ENCODE peak calls at places on chromosome 6, in ten cellular contexts. G is PC-9, X is stomach, L is HCT116, P is tibial artery, E is pancreas, H is PC-3, T is H1, I is colonic mucosa, Z is prostate gland. F is an unnamed sample.
A peak's percentile ranks its signal among the peaks of the same experiment; 100 is the strongest.

GRCh38 chr6:89970609-89971337 is 76.5 kb downstream of the GJA10 start:
- DNase-seq in T (no peak), G (peak; percentile 36), L (peak; percentile 16), P (no peak), H (peak; percentile 73), X (peak; percentile 29), E (peak; percentile 26), I (no peak), Z (peak; percentile 40), F (no peak)

GRCh38 chr6:42744351-42744890 is 1.5 kb downstream of the TBCC start:
- DNase-seq in L (no peak), P (no peak), H (peak; percentile 29), I (no peak), T (no peak), X (no peak), E (no peak), Z (no peak), G (no peak), F (peak; percentile 53)

GRCh38 chr6:16273266-16273665 is 34.9 kb downstream of the GMPR start:
- DNase-seq in T (no peak), Z (no peak), G (no peak), H (peak; percentile 11), I (no peak), X (no peak), P (no peak), E (no peak), L (no peak), F (no peak)

GRCh38 chr6:84762220-84762940 is 2.0 kb downstream of the TBX18 start:
- DNase-seq in H (no peak), L (no peak), T (no peak), G (no peak), I (no peak), X (no peak), P (peak; percentile 48), Z (no peak), E (no peak), F (no peak)

GRCh38 chr6:25027221-25027916 is 91.6 kb upstream of the RIPOR2 start:
- DNase-seq in P (no peak), X (peak; percentile 39), E (no peak), G (peak; percentile 51), L (no peak), Z (no peak), H (no peak), T (no peak), I (peak; percentile 29), F (peak; percentile 75)

GRCh38 chr6:105619971-105620741 is 217.3 kb upstream of the PREP start:
- DNase-seq in T (no peak), X (no peak), E (no peak), G (no peak), I (no peak), L (no peak), P (no peak), H (no peak), Z (no peak), F (no peak)

GRCh38 chr6:17957904-17958303 is 29.5 kb downstream of the KIF13A start:
- DNase-seq in L (no peak), T (no peak), X (no peak), H (no peak), Z (no peak), I (no peak), E (no peak), P (no peak), G (no peak), F (no peak)

GRCh38 chr6:167799033-167799933 is 27.4 kb upstream of the AFDN start:
- DNase-seq in L (no peak), H (no peak), G (peak; percentile 56), X (no peak), T (no peak), I (peak; percentile 19), E (no peak), Z (no peak), P (no peak), F (no peak)

DNA sequence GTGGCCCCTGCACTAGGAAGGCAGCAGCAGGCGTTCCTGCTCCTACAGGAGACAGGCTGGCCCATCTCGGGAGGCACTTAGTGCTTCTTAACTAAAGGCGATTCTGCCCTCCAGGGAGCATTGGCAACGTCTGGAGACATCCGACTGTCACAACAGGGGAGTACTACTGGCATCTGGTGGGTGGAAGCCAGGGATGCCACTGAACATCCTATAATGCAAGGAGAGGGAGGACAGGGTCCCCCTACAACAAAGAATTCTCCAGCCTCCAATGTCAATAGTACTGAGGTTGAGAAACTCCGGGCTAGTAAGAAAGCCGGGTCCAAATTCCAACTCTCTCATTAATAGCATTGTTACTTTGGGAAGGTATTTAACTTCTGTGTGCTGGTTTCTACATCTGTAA is 119.4 kb upstream of the ARMC2 start:
- DNase-seq in P (no peak), L (no peak), Z (no peak), I (no peak), H (no peak), X (no peak), E (no peak), T (no peak), G (no peak), F (no peak)
- TF ChIP-seq CTCF in P (no peak), L (no peak), Z (no peak), I (no peak), H (no peak), X (no peak), E (no peak), T (peak; percentile 22), G (no peak), F (no peak)

DNA sequence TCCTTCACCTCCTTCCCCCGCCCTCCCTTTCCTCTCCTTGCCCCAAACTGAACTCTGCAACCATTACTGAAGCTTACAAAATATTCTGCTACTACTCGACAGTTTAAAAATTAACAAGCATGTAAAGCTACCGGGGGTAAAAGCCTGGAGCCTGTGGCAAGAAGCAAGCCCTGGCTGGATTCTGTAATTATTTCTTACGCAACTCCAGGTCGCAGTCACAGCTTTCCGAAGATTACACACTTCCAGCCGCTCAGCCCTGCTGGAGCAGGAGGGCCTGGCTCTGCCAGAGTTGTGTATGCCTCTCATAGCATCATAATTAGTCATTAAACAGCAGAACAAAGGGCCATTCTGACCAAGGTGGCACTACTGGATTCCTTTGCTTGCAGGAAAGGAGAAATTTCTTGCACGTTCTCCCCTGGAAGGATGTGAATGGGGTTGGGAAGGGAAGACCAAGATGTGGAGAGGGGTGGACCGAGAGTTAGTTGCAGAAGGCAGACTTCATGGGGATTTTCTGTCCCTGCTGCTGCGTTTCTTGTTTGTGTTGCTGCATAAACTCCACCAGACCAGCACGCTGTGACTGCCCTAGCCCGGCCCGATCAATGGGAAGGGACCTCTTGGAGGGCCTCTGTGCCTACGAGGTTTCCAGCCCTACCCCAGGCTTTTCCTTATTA is 23.6 kb downstream of the FOXQ1 start:
- DNase-seq in I (peak; percentile 69), G (peak; percentile 88), T (no peak), L (peak; percentile 87), P (no peak), E (peak; percentile 68), Z (peak; percentile 82), H (peak; percentile 96), X (peak; percentile 84), F (peak; percentile 83)
- H3K27ac ChIP-seq in I (no peak overlapping the region), G (peak overlapping the region; percentile 98), T (no peak overlapping the region), L (peak overlapping the region; percentile 63), P (no peak overlapping the region), E (peak overlapping the region; percentile 63), Z (no peak overlapping the region), H (peak overlapping the region; percentile 75), X (peak overlapping the region; percentile 82), F (peak overlapping the region; percentile 59)

DNA sequence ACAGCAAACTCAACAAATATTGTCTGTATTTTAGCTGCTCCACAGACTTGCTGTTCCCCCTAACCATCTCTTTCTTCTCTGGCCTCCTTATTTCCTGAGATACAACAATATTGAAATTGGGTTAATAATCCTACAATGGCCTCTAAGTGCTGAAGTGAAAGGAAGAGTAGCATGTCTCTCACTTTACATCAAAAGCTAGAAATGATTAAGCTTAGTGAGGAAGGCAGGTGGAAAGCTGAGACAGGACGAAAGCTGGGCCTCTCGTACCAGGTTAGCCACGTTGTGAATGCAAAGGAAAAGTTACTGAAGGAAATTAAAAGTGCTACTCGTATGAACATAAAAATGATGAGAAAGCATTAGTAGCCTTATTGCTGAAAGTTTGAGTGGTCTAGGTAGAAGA is 63.8 kb downstream of the ELOVL5 start:
- DNase-seq in Z (no peak), G (no peak), H (no peak), T (no peak), P (no peak), X (no peak), I (no peak), L (no peak), E (no peak), F (no peak)
- H3K4me1 ChIP-seq in Z (peaks cover 4% of the 10 kb centered on the region), G (no peaks in the 10 kb centered on the region), H (no peaks in the 10 kb centered on the region), T (peaks cover 7% of the 10 kb centered on the region), P (no peaks in the 10 kb centered on the region), X (peaks cover 18% of the 10 kb centered on the region), I (no peaks in the 10 kb centered on the region), L (no peaks in the 10 kb centered on the region), E (no peaks in the 10 kb centered on the region), F (peaks cover 27% of the 10 kb centered on the region)

GRCh38 chr6:156852147-156852857 is 75.1 kb downstream of the ARID1B start:
- DNase-seq in G (no peak), L (no peak), H (no peak), T (no peak), Z (no peak), X (no peak), E (no peak), I (no peak), P (no peak), F (no peak)
- TF ChIP-seq CTCF in G (no peak), L (no peak), H (no peak), T (no peak), Z (no peak), X (no peak), E (no peak), I (no peak), P (no peak), F (no peak)

DNA sequence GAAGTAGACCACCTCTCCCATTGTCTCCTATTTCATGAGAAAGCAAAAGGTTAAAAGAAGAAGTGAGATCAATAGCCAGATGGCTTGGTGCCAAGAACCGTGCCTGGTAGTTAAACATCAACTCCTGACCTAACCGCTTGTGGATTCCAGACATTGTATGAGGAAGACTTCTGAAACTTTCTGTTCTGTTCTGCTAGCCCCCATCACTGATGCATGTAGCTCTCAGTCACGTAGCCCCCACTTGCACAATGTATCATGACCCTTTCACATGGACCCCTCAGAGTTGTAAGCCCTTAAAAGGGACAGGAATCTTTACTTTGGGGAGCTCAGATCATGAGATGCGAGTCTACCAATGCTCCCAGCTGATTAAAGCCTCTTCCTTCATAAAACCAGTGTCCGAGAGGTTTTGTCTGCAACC is 301.2 kb downstream of the RNGTT start:
- DNase-seq in X (peak; percentile 36), P (no peak), Z (no peak), L (peak; percentile 16), I (peak; percentile 26), H (no peak), E (no peak), T (no peak), G (no peak), F (no peak)
- H3K27ac ChIP-seq in X (no peak overlapping the region), P (no peak overlapping the region), Z (no peak overlapping the region), L (no peak overlapping the region), I (no peak overlapping the region), H (no peak overlapping the region), E (no peak overlapping the region), T (no peak overlapping the region), G (no peak overlapping the region), F (no peak overlapping the region)

GRCh38 chr6:52328721-52329120 is 33.2 kb upstream of the PAQR8 start:
- DNase-seq in H (no peak), L (no peak), T (no peak), Z (no peak), X (no peak), P (no peak), I (no peak), E (no peak), G (no peak), F (no peak)
- H3K4me1 ChIP-seq in H (peaks cover 20% of the 10 kb centered on the region), L (peaks cover 4% of the 10 kb centered on the region), T (peaks cover 8% of the 10 kb centered on the region), Z (no peaks in the 10 kb centered on the region), X (peaks cover 57% of the 10 kb centered on the region), P (no peaks in the 10 kb centered on the region), I (peaks cover 12% of the 10 kb centered on the region), E (no peaks in the 10 kb centered on the region), G (peaks cover 9% of the 10 kb centered on the region), F (peaks cover 14% of the 10 kb centered on the region)